ENCODE peak calls at places on chromosomes 7 and 10, in eight cellular contexts. One of them, this sample, is unnamed.

GRCh38 chr7:38795596-38795995 is 113.4 kb downstream of the VPS41 start:
- DNase-seq in brain microvascular endothelial cell: no peak
- DNase-seq in right atrium auricular region: no peak
- DNase-seq in MM.1S: no peak
- DNase-seq in CD4-positive, CD25-positive, alpha-beta regulatory T cell: no peak
- DNase-seq in AG04450: no peak
- DNase-seq in transverse colon: no peak
- DNase-seq in iPS DF 6.9: no peak
- DNase-seq in this sample: no peak

GRCh38 chr10:104334965-104335650 is 3.2 kb downstream of the ITPRIP start:
- DNase-seq in CD4-positive, CD25-positive, alpha-beta regulatory T cell: no peak
- DNase-seq in right atrium auricular region: peak
- DNase-seq in MM.1S: no peak
- DNase-seq in iPS DF 6.9: no peak
- DNase-seq in brain microvascular endothelial cell: no peak
- DNase-seq in AG04450: no peak
- DNase-seq in transverse colon: no peak
- DNase-seq in this sample: no peak

GRCh38 chr10:17764142-17764541 is 12.1 kb downstream of the TMEM236 start:
- DNase-seq in iPS DF 6.9: no peak
- DNase-seq in MM.1S: no peak
- DNase-seq in brain microvascular endothelial cell: no peak
- DNase-seq in CD4-positive, CD25-positive, alpha-beta regulatory T cell: no peak
- DNase-seq in right atrium auricular region: no peak
- DNase-seq in AG04450: no peak
- DNase-seq in transverse colon: no peak
- DNase-seq in this sample: no peak

GRCh38 chr10:3096149-3096548 is 28.8 kb downstream of the PFKP start:
- DNase-seq in transverse colon: no peak
- DNase-seq in iPS DF 6.9: no peak
- DNase-seq in CD4-positive, CD25-positive, alpha-beta regulatory T cell: no peak
- DNase-seq in brain microvascular endothelial cell: no peak
- DNase-seq in AG04450: no peak
- DNase-seq in right atrium auricular region: no peak
- DNase-seq in MM.1S: no peak
- DNase-seq in this sample: no peak

GRCh38 chr7:150337659-150338081 is 3.8 kb downstream of the RARRES2 start:
- DNase-seq in MM.1S: no peak
- DNase-seq in iPS DF 6.9: no peak
- DNase-seq in transverse colon: peak
- DNase-seq in AG04450: no peak
- DNase-seq in right atrium auricular region: no peak
- DNase-seq in brain microvascular endothelial cell: no peak
- DNase-seq in CD4-positive, CD25-positive, alpha-beta regulatory T cell: no peak
- DNase-seq in this sample: no peak

GRCh38 chr10:81251457-81252115 is 623.4 kb upstream of the NRG3 start:
- DNase-seq in CD4-positive, CD25-positive, alpha-beta regulatory T cell: no peak
- DNase-seq in AG04450: no peak
- DNase-seq in brain microvascular endothelial cell: no peak
- DNase-seq in iPS DF 6.9: peak
- DNase-seq in right atrium auricular region: no peak
- DNase-seq in transverse colon: no peak
- DNase-seq in MM.1S: no peak
- DNase-seq in this sample: no peak

GRCh38 chr7:138798836-138799235 is 840 bp upstream of the ATP6V0A4 start:
- DNase-seq in MM.1S: no peak
- DNase-seq in AG04450: no peak
- DNase-seq in CD4-positive, CD25-positive, alpha-beta regulatory T cell: no peak
- DNase-seq in transverse colon: no peak
- DNase-seq in iPS DF 6.9: no peak
- DNase-seq in right atrium auricular region: no peak
- DNase-seq in brain microvascular endothelial cell: no peak
- DNase-seq in this sample: no peak

GRCh38 chr7:92737706-92738105 is 98.7 kb downstream of the CDK6 start:
- DNase-seq in right atrium auricular region: no peak
- DNase-seq in brain microvascular endothelial cell: no peak
- DNase-seq in iPS DF 6.9: no peak
- DNase-seq in AG04450: no peak
- DNase-seq in CD4-positive, CD25-positive, alpha-beta regulatory T cell: no peak
- DNase-seq in MM.1S: peak
- DNase-seq in transverse colon: no peak
- DNase-seq in this sample: no peak

GRCh38 chr10:102669206-102670064 is 25.2 kb downstream of the TRIM8 start:
- DNase-seq in transverse colon: peak
- DNase-seq in iPS DF 6.9: no peak
- DNase-seq in MM.1S: peak
- DNase-seq in CD4-positive, CD25-positive, alpha-beta regulatory T cell: no peak
- DNase-seq in AG04450: no peak
- DNase-seq in right atrium auricular region: peak
- DNase-seq in brain microvascular endothelial cell: no peak
- DNase-seq in this sample: peak

GRCh38 chr10:84175436-84175835 is 1.8 kb downstream of the GPR15LG start:
- DNase-seq in iPS DF 6.9: no peak
- DNase-seq in right atrium auricular region: no peak
- DNase-seq in AG04450: no peak
- DNase-seq in MM.1S: no peak
- DNase-seq in transverse colon: no peak
- DNase-seq in CD4-positive, CD25-positive, alpha-beta regulatory T cell: no peak
- DNase-seq in brain microvascular endothelial cell: no peak
- DNase-seq in this sample: no peak

GRCh38 chr10:50497758-50498157 is 126.0 kb downstream of the SGMS1 start:
- DNase-seq in iPS DF 6.9: no peak
- DNase-seq in CD4-positive, CD25-positive, alpha-beta regulatory T cell: no peak
- DNase-seq in MM.1S: peak
- DNase-seq in right atrium auricular region: no peak
- DNase-seq in transverse colon: no peak
- DNase-seq in brain microvascular endothelial cell: peak
- DNase-seq in AG04450: no peak
- DNase-seq in this sample: no peak

GRCh38 chr10:36096571-36096970 is 454.5 kb upstream of the FZD8 start:
- DNase-seq in MM.1S: no peak
- DNase-seq in AG04450: no peak
- DNase-seq in CD4-positive, CD25-positive, alpha-beta regulatory T cell: no peak
- DNase-seq in transverse colon: no peak
- DNase-seq in iPS DF 6.9: no peak
- DNase-seq in brain microvascular endothelial cell: peak
- DNase-seq in right atrium auricular region: no peak
- DNase-seq in this sample: no peak

GRCh38 chr10:126456632-126457031 is 68.4 kb upstream of the ADAM12 start:
- DNase-seq in MM.1S: no peak
- DNase-seq in iPS DF 6.9: no peak
- DNase-seq in transverse colon: no peak
- DNase-seq in right atrium auricular region: no peak
- DNase-seq in AG04450: no peak
- DNase-seq in CD4-positive, CD25-positive, alpha-beta regulatory T cell: no peak
- DNase-seq in brain microvascular endothelial cell: no peak
- DNase-seq in this sample: no peak

GRCh38 chr7:42991024-42991423 is 58.8 kb downstream of the MRPL32 start:
- DNase-seq in MM.1S: no peak
- DNase-seq in CD4-positive, CD25-positive, alpha-beta regulatory T cell: no peak
- DNase-seq in transverse colon: no peak
- DNase-seq in iPS DF 6.9: no peak
- DNase-seq in right atrium auricular region: no peak
- DNase-seq in AG04450: no peak
- DNase-seq in brain microvascular endothelial cell: no peak
- DNase-seq in this sample: no peak

GRCh38 chr7:133975130-133975529 is 152.0 kb upstream of the LRGUK start:
- DNase-seq in iPS DF 6.9: no peak
- DNase-seq in CD4-positive, CD25-positive, alpha-beta regulatory T cell: no peak
- DNase-seq in AG04450: no peak
- DNase-seq in MM.1S: no peak
- DNase-seq in brain microvascular endothelial cell: no peak
- DNase-seq in right atrium auricular region: no peak
- DNase-seq in transverse colon: no peak
- DNase-seq in this sample: no peak

GRCh38 chr7:10974717-10975032 is 1.0 kb downstream of the PHF14 start:
- DNase-seq in iPS DF 6.9: no peak
- DNase-seq in CD4-positive, CD25-positive, alpha-beta regulatory T cell: no peak
- DNase-seq in brain microvascular endothelial cell: no peak
- DNase-seq in transverse colon: no peak
- DNase-seq in MM.1S: no peak
- DNase-seq in right atrium auricular region: no peak
- DNase-seq in AG04450: no peak
- DNase-seq in this sample: no peak

GRCh38 chr10:80522756-80523363 is 14.8 kb upstream of the SH2D4B start:
- DNase-seq in right atrium auricular region: no peak
- DNase-seq in iPS DF 6.9: no peak
- DNase-seq in AG04450: no peak
- DNase-seq in MM.1S: no peak
- DNase-seq in brain microvascular endothelial cell: no peak
- DNase-seq in transverse colon: no peak
- DNase-seq in CD4-positive, CD25-positive, alpha-beta regulatory T cell: no peak
- DNase-seq in this sample: no peak

GRCh38 chr7:36070230-36070629 is 82.8 kb upstream of the EEPD1 start:
- DNase-seq in MM.1S: no peak
- DNase-seq in AG04450: no peak
- DNase-seq in brain microvascular endothelial cell: no peak
- DNase-seq in right atrium auricular region: no peak
- DNase-seq in transverse colon: no peak
- DNase-seq in iPS DF 6.9: no peak
- DNase-seq in CD4-positive, CD25-positive, alpha-beta regulatory T cell: no peak
- DNase-seq in this sample: no peak

GRCh38 chr10:88090568-88091214 is 227.3 kb downstream of the PTEN start:
- DNase-seq in CD4-positive, CD25-positive, alpha-beta regulatory T cell: no peak
- DNase-seq in brain microvascular endothelial cell: no peak
- DNase-seq in AG04450: no peak
- DNase-seq in transverse colon: no peak
- DNase-seq in iPS DF 6.9: no peak
- DNase-seq in MM.1S: peak
- DNase-seq in right atrium auricular region: no peak
- DNase-seq in this sample: no peak

GRCh38 chr10:122852261-122852660 is 6.6 kb upstream of the CUZD1 start:
- DNase-seq in AG04450: no peak
- DNase-seq in iPS DF 6.9: no peak
- DNase-seq in transverse colon: no peak
- DNase-seq in right atrium auricular region: no peak
- DNase-seq in brain microvascular endothelial cell: no peak
- DNase-seq in CD4-positive, CD25-positive, alpha-beta regulatory T cell: no peak
- DNase-seq in MM.1S: no peak
- DNase-seq in this sample: no peak

GRCh38 chr7:138067774-138068173 is 8.5 kb upstream of the AKR1D1 start:
- DNase-seq in MM.1S: no peak
- DNase-seq in CD4-positive, CD25-positive, alpha-beta regulatory T cell: no peak
- DNase-seq in AG04450: no peak
- DNase-seq in brain microvascular endothelial cell: no peak
- DNase-seq in right atrium auricular region: no peak
- DNase-seq in transverse colon: no peak
- DNase-seq in iPS DF 6.9: no peak
- DNase-seq in this sample: no peak

GRCh38 chr7:151801291-151801690 is 75.6 kb downstream of the PRKAG2 start:
- DNase-seq in AG04450: no peak
- DNase-seq in CD4-positive, CD25-positive, alpha-beta regulatory T cell: no peak
- DNase-seq in transverse colon: no peak
- DNase-seq in right atrium auricular region: no peak
- DNase-seq in brain microvascular endothelial cell: no peak
- DNase-seq in MM.1S: no peak
- DNase-seq in iPS DF 6.9: no peak
- DNase-seq in this sample: no peak
- H3K27ac ChIP-seq in AG04450: no peak
- H3K27ac ChIP-seq in CD4-positive, CD25-positive, alpha-beta regulatory T cell: no peak
- H3K27ac ChIP-seq in transverse colon: no peak
- H3K27ac ChIP-seq in right atrium auricular region: no peak
- H3K27ac ChIP-seq in brain microvascular endothelial cell: no peak
- H3K27ac ChIP-seq in MM.1S: no peak
- H3K27ac ChIP-seq in iPS DF 6.9: no peak
- H3K27ac ChIP-seq in this sample: no peak

DNA sequence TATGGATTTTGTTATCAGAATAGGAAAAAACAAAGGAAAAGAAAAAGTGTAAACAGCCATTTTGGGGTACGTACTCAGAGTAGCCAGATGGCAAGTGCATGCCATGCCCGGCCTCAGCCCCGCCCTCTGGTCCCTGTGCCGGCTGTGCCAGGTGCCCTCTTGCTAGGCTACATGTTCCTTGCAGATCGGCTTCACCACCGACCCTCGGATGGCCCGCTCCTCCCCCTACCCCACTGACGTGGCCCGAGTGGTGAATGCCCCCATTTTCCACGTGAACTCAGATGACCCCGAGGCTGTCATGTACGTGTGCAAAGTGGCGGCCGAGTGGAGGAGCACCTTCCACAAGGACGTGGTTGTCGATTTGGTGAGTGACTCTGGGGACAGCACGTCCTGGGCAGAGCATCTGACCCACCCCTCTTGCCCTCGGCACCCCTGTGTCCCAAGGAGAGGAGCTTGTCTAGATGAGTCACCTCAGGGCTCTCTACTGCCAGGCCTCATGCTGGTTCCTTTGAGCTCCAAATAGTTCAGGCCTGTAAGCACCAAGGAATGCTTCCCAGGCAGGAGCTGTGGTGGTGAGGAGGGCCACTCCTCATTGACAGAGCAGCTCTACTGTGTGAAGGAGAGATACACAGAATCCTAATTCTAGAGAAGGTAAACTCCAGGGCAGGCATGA is 54.9 kb upstream of the ZMIZ2 start:
- DNase-seq in MM.1S: no peak
- DNase-seq in brain microvascular endothelial cell: peak
- DNase-seq in AG04450: peak
- DNase-seq in iPS DF 6.9: no peak
- DNase-seq in right atrium auricular region: peak
- DNase-seq in CD4-positive, CD25-positive, alpha-beta regulatory T cell: no peak
- DNase-seq in transverse colon: no peak
- DNase-seq in this sample: no peak
- H3K27ac ChIP-seq in MM.1S: no peak
- H3K27ac ChIP-seq in brain microvascular endothelial cell: peak
- H3K27ac ChIP-seq in AG04450: peak
- H3K27ac ChIP-seq in iPS DF 6.9: no peak
- H3K27ac ChIP-seq in right atrium auricular region: peak
- H3K27ac ChIP-seq in CD4-positive, CD25-positive, alpha-beta regulatory T cell: no peak
- H3K27ac ChIP-seq in transverse colon: no peak
- H3K27ac ChIP-seq in this sample: no peak

GRCh38 chr7:28093617-28094232 is 86.9 kb downstream of the JAZF1 start:
- DNase-seq in MM.1S: peak
- DNase-seq in iPS DF 6.9: peak
- DNase-seq in AG04450: no peak
- DNase-seq in transverse colon: peak
- DNase-seq in brain microvascular endothelial cell: peak
- DNase-seq in right atrium auricular region: peak
- DNase-seq in CD4-positive, CD25-positive, alpha-beta regulatory T cell: peak
- DNase-seq in this sample: peak
- H3K27ac ChIP-seq in MM.1S: no peak
- H3K27ac ChIP-seq in iPS DF 6.9: no peak
- H3K27ac ChIP-seq in AG04450: no peak
- H3K27ac ChIP-seq in transverse colon: peak
- H3K27ac ChIP-seq in brain microvascular endothelial cell: no peak
- H3K27ac ChIP-seq in right atrium auricular region: no peak
- H3K27ac ChIP-seq in CD4-positive, CD25-positive, alpha-beta regulatory T cell: no peak
- H3K27ac ChIP-seq in this sample: no peak

GRCh38 chr7:88015309-88015708 is 81.3 kb downstream of the ADAM22 start:
- DNase-seq in iPS DF 6.9: no peak
- DNase-seq in transverse colon: no peak
- DNase-seq in MM.1S: no peak
- DNase-seq in CD4-positive, CD25-positive, alpha-beta regulatory T cell: no peak
- DNase-seq in AG04450: no peak
- DNase-seq in right atrium auricular region: no peak
- DNase-seq in brain microvascular endothelial cell: no peak
- DNase-seq in this sample: no peak
- H3K27ac ChIP-seq in iPS DF 6.9: no peak
- H3K27ac ChIP-seq in transverse colon: no peak
- H3K27ac ChIP-seq in MM.1S: no peak
- H3K27ac ChIP-seq in CD4-positive, CD25-positive, alpha-beta regulatory T cell: no peak
- H3K27ac ChIP-seq in AG04450: no peak
- H3K27ac ChIP-seq in right atrium auricular region: no peak
- H3K27ac ChIP-seq in brain microvascular endothelial cell: no peak
- H3K27ac ChIP-seq in this sample: no peak

GRCh38 chr10:78948616-78949015 is 120.2 kb upstream of the ZMIZ1 start:
- DNase-seq in right atrium auricular region: no peak
- DNase-seq in AG04450: no peak
- DNase-seq in CD4-positive, CD25-positive, alpha-beta regulatory T cell: no peak
- DNase-seq in transverse colon: no peak
- DNase-seq in MM.1S: no peak
- DNase-seq in brain microvascular endothelial cell: no peak
- DNase-seq in iPS DF 6.9: no peak
- DNase-seq in this sample: no peak
- H3K27ac ChIP-seq in right atrium auricular region: no peak
- H3K27ac ChIP-seq in AG04450: no peak
- H3K27ac ChIP-seq in CD4-positive, CD25-positive, alpha-beta regulatory T cell: no peak
- H3K27ac ChIP-seq in transverse colon: no peak
- H3K27ac ChIP-seq in MM.1S: no peak
- H3K27ac ChIP-seq in brain microvascular endothelial cell: no peak
- H3K27ac ChIP-seq in iPS DF 6.9: no peak
- H3K27ac ChIP-seq in this sample: no peak

This sample was measured in dorsolateral prefrontal cortex.